ENCODE peak calls at places on chromosomes 6 and 20, in four cellular contexts. W is WTC11, S is Right ventricle myocardium superior, P is HT-29. R is an unnamed sample.

GRCh38 chr6:37481793-37482192 is 17.9 kb downstream of the CCDC167 start:
- DNase-seq in P (no peak), W (no peak), S (no peak), R (no peak)

GRCh38 chr6:155075938-155076337 is 80.8 kb downstream of the TIAM2 start:
- DNase-seq in S (no peak), P (no peak), W (no peak), R (no peak)

GRCh38 chr6:14542670-14543366 is 425.2 kb downstream of the CD83 start:
- DNase-seq in S (no peak), W (no peak), P (no peak), R (no peak)

GRCh38 chr20:2692036-2692885 is at the start of gene EBF4:
- DNase-seq in P (no peak), S (peak; percentile 62), W (peak; percentile 49), R (peak; percentile 86)

GRCh38 chr6:79842382-79843040 is 104.8 kb downstream of the ELOVL4 start:
- DNase-seq in P (no peak), W (no peak), S (no peak), R (no peak)

GRCh38 chr20:45346291-45346718 is 1.9 kb downstream of the SDC4 start:
- DNase-seq in W (no peak), S (no peak), P (peak; percentile 39), R (no peak)

GRCh38 chr6:2351807-2352431 is 106.5 kb upstream of the GMDS start:
- DNase-seq in P (no peak), S (no peak), W (no peak), R (no peak)

GRCh38 chr6:161019324-161019839 is 27.8 kb downstream of the MAP3K4 start:
- DNase-seq in S (no peak), P (no peak), W (no peak), R (no peak)

GRCh38 chr20:32454164-32455145 is 96.3 kb downstream of the ASXL1 start:
- DNase-seq in S (no peak), P (no peak), W (no peak), R (no peak)

GRCh38 chr6:9086331-9086730 is 651.0 kb upstream of the SLC35B3 start:
- DNase-seq in W (no peak), S (no peak), P (no peak), R (no peak)

GRCh38 chr6:31086788-31087440 is 25.5 kb downstream of the C6orf15 start:
- DNase-seq in P (peak; percentile 15), S (no peak), W (no peak), R (no peak)